ENCODE peak calls at places on chromosomes 16 and 17, in eight cellular contexts. B, M, Y, R, G, J, K and I are unnamed samples.

GRCh38 chr17:77206557-77206956 is 65.8 kb downstream of the SEC14L1 start:
- DNase-seq in B (no peak), M (peak), Y (no peak), R (no peak), G (no peak), J (no peak), K (no peak), I (no peak)

GRCh38 chr17:74345433-74346241 is 16.0 kb downstream of the BTBD17 start:
- DNase-seq in B (no peak), M (no peak), Y (no peak), R (no peak), G (no peak), J (no peak), K (no peak), I (no peak)

GRCh38 chr16:86953631-86954465 is 363.3 kb downstream of the C16orf95 start:
- DNase-seq in B (no peak), M (no peak), Y (no peak), R (no peak), G (no peak), J (no peak), K (no peak), I (peak)

GRCh38 chr16:83420206-83420760 is 387.5 kb upstream of the HSBP1 start:
- DNase-seq in B (no peak), M (peak), Y (peak), R (no peak), G (no peak), J (no peak), K (no peak), I (no peak)

GRCh38 chr17:63826468-63827001 is 696 bp upstream of the PSMC5 start:
- DNase-seq in B (no peak), M (peak), Y (no peak), R (no peak), G (no peak), J (no peak), K (no peak), I (peak)

GRCh38 chr16:7547736-7548135 is 215.1 kb downstream of the RBFOX1 start:
- DNase-seq in B (no peak), M (no peak), Y (no peak), R (no peak), G (no peak), J (no peak), K (no peak), I (no peak)

GRCh38 chr16:19463468-19464315 is 46.0 kb downstream of the TMC5 start:
- DNase-seq in B (peak), M (no peak), Y (no peak), R (no peak), G (no peak), J (no peak), K (no peak), I (no peak)

GRCh38 chr16:67882374-67883145 is 2.1 kb upstream of the NRN1L start:
- DNase-seq in B (no peak), M (no peak), Y (no peak), R (no peak), G (no peak), J (no peak), K (peak), I (peak)

GRCh38 chr17:50144346-50144745 is 6.1 kb downstream of the PPP1R9B start:
- DNase-seq in B (no peak), M (no peak), Y (no peak), R (no peak), G (no peak), J (no peak), K (no peak), I (no peak)

GRCh38 chr17:63596856-63597557 is 3.7 kb upstream of the TACO1 start:
- DNase-seq in B (no peak), M (no peak), Y (no peak), R (no peak), G (no peak), J (no peak), K (no peak), I (no peak)

GRCh38 chr17:4895121-4895520 is 4.2 kb upstream of the C17orf107 start:
- DNase-seq in B (no peak), M (no peak), Y (no peak), R (no peak), G (no peak), J (no peak), K (no peak), I (no peak)

GRCh38 chr16:53372942-53373871 is 61.1 kb upstream of the RBL2 start:
- DNase-seq in B (peak), M (no peak), Y (no peak), R (no peak), G (no peak), J (no peak), K (no peak), I (no peak)

GRCh38 chr17:751269-752001 is 629 bp downstream of the GEMIN4 start:
- DNase-seq in B (peak), M (peak), Y (no peak), R (no peak), G (no peak), J (peak), K (no peak), I (no peak)

GRCh38 chr17:46917041-46917440 is 5.9 kb upstream of the GOSR2 start:
- DNase-seq in B (no peak), M (no peak), Y (no peak), R (no peak), G (no peak), J (no peak), K (no peak), I (no peak)

GRCh38 chr16:68408428-68408827 is 39.9 kb downstream of the SMPD3 start:
- DNase-seq in B (no peak), M (no peak), Y (no peak), R (no peak), G (no peak), J (no peak), K (no peak), I (peak)

GRCh38 chr17:10226930-10227695 is 28.7 kb upstream of the GAS7 start:
- DNase-seq in B (peak), M (peak), Y (no peak), R (no peak), G (no peak), J (peak), K (peak), I (peak)

GRCh38 chr17:29176500-29177351 is 3.5 kb downstream of the MYO18A start:
- DNase-seq in B (peak), M (peak), Y (no peak), R (no peak), G (no peak), J (peak), K (peak), I (peak)

GRCh38 chr17:44900894-44901293 is 1.6 kb upstream of the EFTUD2 start:
- DNase-seq in B (no peak), M (peak), Y (no peak), R (no peak), G (no peak), J (no peak), K (no peak), I (peak)

GRCh38 chr17:31085563-31085962 is 9.2 kb upstream of the NF1 start:
- DNase-seq in B (no peak), M (peak), Y (no peak), R (no peak), G (no peak), J (no peak), K (no peak), I (no peak)

GRCh38 chr17:82228278-82228841 is 482 bp upstream of the SLC16A3 start:
- DNase-seq in B (peak), M (no peak), Y (no peak), R (no peak), G (no peak), J (peak), K (peak), I (no peak)

GRCh38 chr17:35866356-35866950 is 2.2 kb downstream of the HEATR9 start:
- DNase-seq in B (no peak), M (peak), Y (no peak), R (no peak), G (no peak), J (no peak), K (no peak), I (peak)

DNA sequence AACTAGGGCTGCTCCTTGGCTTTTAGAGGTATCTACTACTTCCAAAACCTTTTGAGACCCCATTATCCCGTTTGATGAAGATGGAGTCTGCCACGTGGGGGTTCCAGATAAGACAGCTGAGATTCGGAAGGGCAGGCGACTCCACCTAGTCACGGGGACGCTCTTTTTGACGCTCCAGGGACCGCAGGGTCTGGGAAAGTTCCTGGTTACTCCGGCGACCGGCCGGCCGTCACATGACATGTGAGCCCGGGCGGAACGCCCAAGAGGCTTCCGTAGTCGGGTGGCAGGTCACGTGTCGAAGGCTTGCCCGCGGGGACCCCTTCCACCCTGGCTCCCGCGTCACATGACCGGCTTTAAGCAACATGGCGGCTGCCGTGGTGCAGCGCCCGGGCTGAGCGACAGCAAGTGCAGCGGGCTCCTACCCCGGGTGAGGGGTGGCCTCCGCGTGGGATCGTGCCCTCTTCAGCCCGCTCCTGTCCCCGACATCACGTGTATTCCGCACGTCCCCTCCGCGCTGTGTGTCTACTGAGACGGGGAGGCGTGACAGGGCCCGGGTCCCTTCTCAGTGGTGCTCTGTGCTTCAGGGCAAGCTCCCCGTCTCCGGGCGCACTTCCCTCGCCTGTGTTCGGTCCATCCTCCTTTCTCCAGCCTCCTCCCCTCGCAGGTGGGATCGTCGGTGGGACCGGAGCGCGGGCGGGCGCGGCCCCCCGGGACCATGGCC is at the start of gene SPNS1:
- DNase-seq in B (peak), M (peak), Y (peak), R (peak), G (peak), J (peak), K (peak), I (peak)
- TF ChIP-seq POLR2A in B (no peak), M (peak), Y (no peak), R (peak), G (peak), J (no peak), K (no peak), I (peak)

GRCh38 chr16:2757344-2757743 is 4.9 kb downstream of the SRRM2 start:
- DNase-seq in B (no peak), M (no peak), Y (no peak), R (no peak), G (no peak), J (no peak), K (no peak), I (no peak)
- TF ChIP-seq POLR2A in B (no peak), M (no peak), Y (no peak), R (no peak), G (no peak), J (no peak), K (no peak), I (no peak)

DNA sequence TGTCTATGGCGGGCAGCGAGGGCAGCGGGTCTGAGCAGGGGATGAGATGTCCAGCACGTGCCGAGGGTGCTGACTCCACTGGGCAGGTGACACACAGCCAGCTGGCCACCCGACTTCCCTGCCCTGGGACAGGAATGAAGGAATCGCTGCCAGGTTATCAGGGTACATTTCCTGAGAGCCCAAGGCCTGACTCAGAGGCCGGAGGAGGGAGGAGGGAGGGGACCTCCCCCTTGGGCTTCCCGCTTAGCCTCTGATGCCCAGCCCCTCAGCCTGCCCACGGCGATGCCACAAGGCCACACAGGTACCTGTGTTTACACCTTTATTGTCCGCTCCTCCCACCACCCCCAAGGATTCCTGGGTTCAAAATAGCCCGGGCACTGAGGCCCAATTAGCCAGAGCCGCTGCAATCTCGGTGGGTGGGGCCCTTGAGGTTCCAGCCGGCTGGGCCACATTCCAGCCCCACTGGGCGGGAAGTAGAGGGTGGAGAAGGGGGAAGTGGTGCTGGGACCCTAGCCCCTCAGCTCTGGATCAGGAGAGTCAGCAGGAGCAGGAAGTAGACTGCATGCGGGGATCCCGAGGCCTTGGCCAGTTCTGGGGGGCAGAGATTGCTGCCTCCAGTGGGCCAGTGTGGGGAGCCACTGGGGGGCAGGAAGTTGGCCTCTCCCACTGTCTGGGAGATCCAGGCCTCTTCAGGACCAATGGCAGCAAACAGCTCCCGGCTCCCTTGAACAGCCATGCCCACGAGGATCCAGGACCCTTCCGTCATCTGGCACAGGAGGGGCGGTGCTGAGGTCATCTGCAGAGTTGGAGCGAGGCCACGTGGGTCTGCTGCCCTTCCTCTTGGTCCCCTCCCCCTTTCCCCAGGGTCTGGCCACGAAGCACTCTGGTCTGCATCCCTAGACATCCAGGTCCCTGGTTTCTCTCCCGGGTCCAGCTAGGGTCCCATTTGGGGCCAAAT is 3.4 kb upstream of the PRSS8 start:
- DNase-seq in B (peak), M (peak), Y (no peak), R (no peak), G (no peak), J (no peak), K (peak), I (peak)
- TF ChIP-seq POLR2A in B (no peak), M (no peak), Y (no peak), R (no peak), G (no peak), J (no peak), K (no peak), I (no peak)

GRCh38 chr16:29802416-29802935 is 3.9 kb upstream of the MAZ start:
- DNase-seq in B (no peak), M (no peak), Y (no peak), R (no peak), G (no peak), J (no peak), K (no peak), I (no peak)

GRCh38 chr16:29804020-29804419 is 2.3 kb upstream of the MAZ start:
- DNase-seq in B (no peak), M (no peak), Y (no peak), R (no peak), G (no peak), J (no peak), K (no peak), I (peak)

GRCh38 chr16:29806096-29806579 is at the start of gene MAZ:
- DNase-seq in B (no peak), M (peak), Y (peak), R (no peak), G (no peak), J (no peak), K (no peak), I (peak)

GRCh38 chr16:29805232-29806095 is 865 bp upstream of the MAZ start:
- DNase-seq in B (peak), M (peak), Y (peak), R (peak), G (peak), J (peak), K (peak), I (peak)

GRCh38 chr16:29804455-29805231 is 1.7 kb upstream of the MAZ start:
- DNase-seq in B (peak), M (no peak), Y (no peak), R (no peak), G (peak), J (peak), K (peak), I (peak)
- TF ChIP-seq POLR2A in B (no peak), M (no peak), Y (no peak), R (no peak), G (no peak), J (no peak), K (no peak), I (peak)

GRCh38 chr16:85653226-85653917 is 35.4 kb downstream of the GINS2 start:
- DNase-seq in B (no peak), M (no peak), Y (no peak), R (no peak), G (no peak), J (no peak), K (no peak), I (peak)

GRCh38 chr16:85654251-85655115 is 34.3 kb downstream of the GINS2 start:
- DNase-seq in B (no peak), M (no peak), Y (no peak), R (no peak), G (no peak), J (no peak), K (peak), I (no peak)

GRCh38 chr16:85650864-85651811 is 37.6 kb downstream of the GINS2 start:
- DNase-seq in B (peak), M (no peak), Y (no peak), R (no peak), G (no peak), J (no peak), K (peak), I (peak)

GRCh38 chr16:85651822-85652430 is 36.8 kb downstream of the GINS2 start:
- DNase-seq in B (no peak), M (no peak), Y (no peak), R (no peak), G (no peak), J (no peak), K (no peak), I (peak)

DNA sequence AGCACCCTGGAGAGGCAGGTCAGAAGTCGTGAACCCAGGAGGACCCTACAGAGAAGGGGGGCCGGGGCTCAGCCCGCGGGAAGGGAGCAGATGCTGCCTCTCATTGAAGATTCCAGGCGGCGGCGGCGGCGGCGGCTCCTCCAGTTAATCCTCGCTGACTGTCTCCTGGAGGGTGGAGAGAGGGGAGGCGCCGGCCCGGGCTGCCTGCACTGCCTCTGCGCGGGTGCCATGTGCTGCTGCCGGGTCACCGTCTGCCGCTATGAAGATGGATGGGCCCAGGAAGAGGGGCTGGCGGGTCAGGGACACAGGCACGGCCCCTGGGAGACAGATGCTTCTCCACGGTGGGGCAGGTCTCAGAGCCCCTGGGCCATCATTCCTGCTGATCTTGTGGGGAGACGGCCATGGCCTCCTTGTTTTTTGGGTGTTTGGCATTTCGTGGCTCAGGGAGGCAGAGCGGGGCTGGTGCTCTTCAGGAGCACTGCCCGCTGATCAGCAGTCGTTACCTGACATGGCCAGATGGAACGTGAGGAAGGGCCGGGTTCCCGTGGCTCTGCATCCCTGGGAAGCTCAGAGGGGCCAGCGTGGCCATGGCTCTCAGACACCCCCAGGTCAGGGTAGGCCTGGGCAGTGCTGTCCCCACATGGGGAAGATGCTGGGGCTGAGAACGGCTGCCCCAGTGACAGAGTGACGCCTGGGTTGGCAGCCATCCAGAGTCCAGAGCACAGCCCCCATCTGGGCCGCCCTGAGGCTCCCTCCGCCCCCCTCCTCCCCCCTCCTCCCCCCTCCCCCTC is 36.1 kb downstream of the GINS2 start:
- DNase-seq in B (peak), M (peak), Y (peak), R (no peak), G (no peak), J (no peak), K (peak), I (peak)
- TF ChIP-seq POLR2A in B (no peak), M (no peak), Y (no peak), R (no peak), G (no peak), J (no peak), K (no peak), I (peak)

DNA sequence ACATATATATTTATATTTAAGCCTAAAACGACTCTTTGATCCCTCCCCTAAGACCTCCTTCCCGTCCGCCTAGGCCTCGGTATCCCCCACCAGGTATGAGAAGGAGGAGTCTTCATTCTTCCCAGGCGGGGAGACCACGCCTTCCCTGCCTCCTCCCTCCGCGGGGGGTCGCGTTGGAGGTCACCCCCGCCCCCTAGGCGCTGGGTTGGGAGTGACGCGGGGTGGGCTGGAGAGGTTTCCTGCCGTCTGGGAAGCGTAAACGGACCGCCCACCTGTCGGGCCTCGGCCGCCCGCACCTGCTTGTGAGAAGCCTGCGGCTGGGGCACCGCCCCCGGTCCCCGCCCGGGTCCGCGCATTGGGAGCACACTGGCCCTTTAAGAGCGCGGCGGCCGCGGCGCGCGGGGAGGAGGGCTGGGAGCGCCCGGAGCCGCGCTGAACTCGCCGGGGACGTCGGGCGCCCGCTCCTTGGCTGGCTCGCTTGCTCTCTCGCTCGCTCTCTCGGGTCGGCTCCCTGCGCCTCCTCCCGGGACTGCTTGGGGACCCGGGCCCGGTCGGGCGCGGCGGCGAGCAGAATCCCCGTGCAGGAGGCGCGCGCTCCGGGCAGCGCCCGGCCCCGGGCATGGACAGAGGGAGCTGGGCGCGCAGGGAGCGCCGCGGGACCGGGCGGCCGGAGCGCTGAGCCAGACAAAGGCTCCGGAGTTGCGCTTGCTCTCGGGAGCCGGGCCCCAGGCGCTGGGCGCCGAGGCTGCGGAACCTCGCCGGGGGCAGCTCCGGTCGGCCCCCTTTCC is at the start of gene MMP15:
- DNase-seq in B (peak), M (peak), Y (no peak), R (no peak), G (no peak), J (peak), K (peak), I (peak)
- TF ChIP-seq POLR2A in B (no peak), M (no peak), Y (no peak), R (no peak), G (peak), J (no peak), K (no peak), I (no peak)